ENCODE peak calls at places on chromosomes 6 and 20, in six cellular contexts. L is ovary, J is uterus, G is Peyer's patch, B is HCT116, F is heart left ventricle. R is an unnamed sample. For H3K9me3, the result is how much of the 10 kb centered on the place peaks cover.

GRCh38 chr20:64099880-64100565 is 7.3 kb downstream of the NPBWR2 start:
- DNase-seq in L (no peak), J (no peak), G (no peak), B (no peak), F (no peak), R (no peak)

GRCh38 chr20:50788045-50788867 is 6.6 kb upstream of the BCAS4 start:
- DNase-seq in L (peak), J (peak), G (no peak), B (peak), F (no peak), R (peak)

GRCh38 chr20:12999201-12999600 is 9.6 kb upstream of the SPTLC3 start:
- DNase-seq in L (no peak), J (no peak), G (no peak), B (no peak), F (no peak), R (no peak)

GRCh38 chr6:82138075-82138791 is 109.3 kb downstream of the IBTK start:
- DNase-seq in L (no peak), J (no peak), G (no peak), B (no peak), F (no peak), R (no peak)

GRCh38 chr20:18585134-18585533 is 2.7 kb upstream of the DTD1 start:
- DNase-seq in L (no peak), J (no peak), G (no peak), B (peak), F (no peak), R (no peak)

GRCh38 chr6:29011276-29011734 is 6.2 kb upstream of the ZNF311 start:
- DNase-seq in L (peak), J (peak), G (no peak), B (no peak), F (peak), R (peak)

GRCh38 chr6:53857318-53858094 is 62.7 kb downstream of the LRRC1 start:
- DNase-seq in L (no peak), J (no peak), G (no peak), B (no peak), F (no peak), R (no peak)

GRCh38 chr20:63538204-63539091 is 1.3 kb upstream of the PTK6 start:
- DNase-seq in L (no peak), J (no peak), G (peak), B (no peak), F (peak), R (no peak)

GRCh38 chr6:137218917-137219663 is at the start of gene IFNGR1:
- DNase-seq in L (peak), J (peak), G (peak), B (peak), F (peak), R (peak)

GRCh38 chr6:107132330-107132954 is 17.1 kb upstream of the BEND3 start:
- DNase-seq in L (peak), J (no peak), G (no peak), B (peak), F (no peak), R (no peak)

GRCh38 chr20:49306903-49307336 is 29.1 kb upstream of the ZNFX1 start:
- DNase-seq in L (no peak), J (no peak), G (peak), B (no peak), F (no peak), R (no peak)

GRCh38 chr20:51420111-51420510 is 122.4 kb downstream of the NFATC2 start:
- DNase-seq in L (no peak), J (no peak), G (no peak), B (no peak), F (no peak), R (no peak)

GRCh38 chr6:113970808-113971676 is at the start of gene HDAC2:
- DNase-seq in L (peak), J (peak), G (peak), B (peak), F (peak), R (peak)

GRCh38 chr20:36336204-36336603 is 30.1 kb downstream of the DLGAP4 start:
- DNase-seq in L (no peak), J (no peak), G (no peak), B (no peak), F (no peak), R (no peak)

GRCh38 chr6:149094156-149094555 is 223.4 kb upstream of the TAB2 start:
- DNase-seq in L (no peak), J (no peak), G (no peak), B (no peak), F (no peak), R (no peak)

GRCh38 chr20:51768759-51769517 is 748 bp upstream of the ATP9A start:
- DNase-seq in L (no peak), J (no peak), G (no peak), B (no peak), F (peak), R (no peak)

GRCh38 chr6:165010556-165011535 is 298.6 kb downstream of the C6orf118 start:
- DNase-seq in L (no peak), J (no peak), G (no peak), B (no peak), F (no peak), R (no peak)

GRCh38 chr6:7108196-7108963 is 619 bp downstream of the RREB1 start:
- DNase-seq in L (peak), J (peak), G (peak), B (no peak), F (peak), R (peak)

GRCh38 chr20:36435799-36436541 is 105.3 kb upstream of the MYL9 start:
- DNase-seq in L (peak), J (peak), G (peak), B (peak), F (peak), R (peak)

GRCh38 chr6:155228549-155229166 is 35.2 kb upstream of the CLDN20 start:
- DNase-seq in L (no peak), J (no peak), G (no peak), B (no peak), F (no peak), R (no peak)

GRCh38 chr20:58450259-58450658 is 61.2 kb downstream of the VAPB start:
- DNase-seq in L (no peak), J (no peak), G (no peak), B (no peak), F (no peak), R (no peak)

GRCh38 chr20:45500022-45500421 is 15.4 kb downstream of the SPINT3 start:
- DNase-seq in L (no peak), J (no peak), G (peak), B (no peak), F (no peak), R (no peak)

GRCh38 chr20:52226370-52226769 is 34.8 kb upstream of the ZFP64 start:
- DNase-seq in L (no peak), J (no peak), G (no peak), B (no peak), F (no peak), R (no peak)

GRCh38 chr6:37276916-37277509 is 19.1 kb upstream of the TMEM217 start:
- DNase-seq in L (no peak), J (no peak), G (no peak), B (no peak), F (no peak), R (no peak)

GRCh38 chr20:10668677-10669368 is 5.0 kb downstream of the JAG1 start:
- DNase-seq in L (no peak), J (no peak), G (no peak), B (no peak), F (no peak), R (no peak)

GRCh38 chr6:44057931-44058616 is 69.2 kb downstream of the MRPL14 start:
- DNase-seq in L (no peak), J (no peak), G (no peak), B (no peak), F (no peak), R (no peak)

GRCh38 chr20:51563597-51564332 is 21.2 kb upstream of the NFATC2 start:
- DNase-seq in L (peak), J (peak), G (peak), B (peak), F (peak), R (peak)

GRCh38 chr6:75377386-75377785 is 92.8 kb upstream of the TMEM30A start:
- DNase-seq in L (no peak), J (no peak), G (no peak), B (no peak), F (no peak), R (no peak)

DNA sequence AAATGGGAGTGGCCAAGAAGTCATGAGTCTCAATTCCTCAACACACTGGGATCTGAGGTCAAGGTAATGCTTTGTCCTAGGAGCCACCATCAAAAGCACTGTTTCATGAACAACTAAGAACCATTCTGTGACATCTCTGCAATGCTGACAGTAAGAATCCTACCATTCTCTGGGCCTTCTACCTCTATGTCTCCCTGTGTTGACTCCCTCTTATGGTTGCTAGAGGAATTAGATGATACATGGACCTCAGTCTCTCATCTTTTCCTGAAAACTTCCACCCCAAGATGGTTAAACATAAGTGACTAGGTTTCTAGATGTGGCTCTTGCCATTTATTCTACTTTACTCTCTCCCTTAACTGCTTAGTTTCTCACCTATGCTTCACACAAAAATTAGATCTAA is 9.1 kb downstream of the MTRF1L start:
- DNase-seq in L (no peak), J (no peak), G (no peak), B (peak), F (no peak), R (no peak)
- H3K27ac ChIP-seq in L (no peak), J (no peak), G (no peak), B (no peak), F (no peak), R (no peak)

DNA sequence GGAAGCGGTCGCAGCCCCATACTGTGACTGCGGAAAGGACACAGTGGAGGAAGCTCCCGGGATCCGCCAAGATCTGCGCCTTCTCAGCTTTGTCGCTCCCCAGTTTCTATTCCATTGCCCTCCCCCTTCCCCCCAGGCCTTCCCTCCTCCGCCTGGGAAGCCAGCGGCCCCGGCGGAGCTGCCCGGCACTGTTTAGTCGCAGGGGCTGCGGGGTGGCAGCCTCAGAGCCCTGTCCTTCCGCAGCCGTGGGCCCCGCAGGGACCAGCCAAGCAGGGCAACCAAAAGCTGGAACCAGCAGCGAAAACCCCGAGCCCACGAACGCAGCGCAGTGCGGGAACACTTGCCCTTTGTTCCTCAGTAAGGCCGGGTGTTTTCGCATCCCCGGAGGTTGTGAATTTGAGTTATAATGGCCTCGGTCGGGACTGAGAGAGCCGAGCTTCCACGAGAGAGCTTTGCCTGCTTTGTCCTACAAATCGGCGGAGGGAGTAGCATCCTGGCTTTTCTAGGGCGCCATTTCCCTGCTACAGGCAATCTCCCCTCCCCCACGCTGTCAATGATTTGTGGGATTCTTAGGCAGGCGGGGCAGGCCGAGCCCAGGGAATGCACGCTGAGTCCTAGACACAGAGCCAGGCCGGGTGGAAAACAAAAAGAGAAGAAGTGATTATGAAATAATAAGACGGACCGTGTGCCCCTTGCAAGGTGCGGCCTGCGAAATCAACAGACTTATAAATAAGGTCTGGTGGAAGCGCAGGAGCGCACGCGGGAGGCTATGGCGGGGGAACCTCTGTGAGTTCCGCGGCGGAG is 4.0 kb upstream of the TUBB2B start:
- DNase-seq in L (peak), J (peak), G (peak), B (no peak), F (peak), R (peak)
- TF ChIP-seq POLR2A in L (peak), J (peak), G (no peak), B (no peak), F (no peak), R (peak)

GRCh38 chr6:167568407-167569024 is 243.6 kb downstream of the TTLL2 start:
- DNase-seq in L (no peak), J (no peak), G (no peak), B (no peak), F (no peak), R (peak)

GRCh38 chr6:167570460-167571400 is 245.8 kb downstream of the TTLL2 start:
- DNase-seq in L (no peak), J (no peak), G (peak), B (no peak), F (no peak), R (peak)

GRCh38 chr6:167569879-167570278 is 245.0 kb downstream of the TTLL2 start:
- DNase-seq in L (no peak), J (no peak), G (no peak), B (no peak), F (no peak), R (peak)

GRCh38 chr6:167567142-167568033 is 242.5 kb downstream of the TTLL2 start:
- DNase-seq in L (no peak), J (no peak), G (peak), B (no peak), F (no peak), R (peak)

DNA sequence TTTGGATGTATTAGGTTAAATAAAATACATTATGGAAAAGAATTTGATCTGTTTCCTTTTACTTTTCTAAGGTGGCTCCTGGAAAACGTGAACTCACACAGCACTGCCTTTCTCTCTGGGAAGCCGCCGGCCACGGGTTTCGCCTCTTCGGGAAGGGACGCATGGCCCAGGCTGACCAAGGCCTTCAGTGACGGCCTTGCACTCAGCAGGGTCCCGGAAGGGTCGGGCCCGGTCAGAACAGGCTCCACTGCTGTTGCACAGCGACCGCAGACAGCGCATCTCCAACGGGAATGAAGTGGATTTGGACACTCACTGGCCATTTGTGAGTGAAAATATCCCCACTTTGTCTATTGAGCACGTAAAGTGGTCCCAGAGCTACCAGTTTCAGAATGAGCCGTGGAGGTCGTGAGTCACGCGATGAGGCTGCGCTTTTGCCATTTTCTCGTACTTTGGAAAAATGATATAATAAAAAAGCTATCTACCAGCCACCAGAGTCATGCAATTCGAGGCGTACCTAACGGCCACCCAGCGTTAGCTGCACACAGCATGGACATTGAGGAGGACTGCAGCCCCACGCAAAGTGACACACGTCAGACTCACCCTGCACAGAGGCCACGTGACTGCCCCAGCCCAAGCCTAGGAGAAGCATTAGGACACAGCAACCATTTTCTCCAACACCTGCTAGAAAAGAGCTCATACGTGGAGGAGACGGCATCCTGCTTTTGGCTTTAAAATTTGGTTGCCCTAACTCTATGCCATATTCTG is 244.3 kb downstream of the TTLL2 start:
- DNase-seq in L (no peak), J (no peak), G (no peak), B (no peak), F (no peak), R (peak)
- H3K9me3 ChIP-seq in L (under half), J (under half), G (under half), B (under half), F (under half), R (under half)

DNA sequence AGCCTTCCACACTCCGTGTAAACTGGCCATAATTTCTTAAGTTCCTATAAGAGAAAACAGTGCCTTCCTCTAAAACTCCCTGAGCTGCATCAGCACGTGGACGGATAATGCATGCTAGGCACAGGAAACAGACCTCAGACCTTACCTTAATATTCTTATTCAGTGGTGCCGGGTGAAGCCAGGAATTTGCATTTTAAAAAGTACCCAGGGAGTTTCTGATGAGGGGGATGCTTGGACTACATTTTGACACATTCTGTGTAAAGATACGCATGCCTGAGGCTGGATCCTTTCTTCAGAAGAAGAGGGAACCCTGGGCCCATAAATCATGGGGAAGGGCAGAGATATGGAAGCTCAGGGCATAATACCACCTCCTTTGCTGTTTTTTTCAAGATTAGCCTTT is 218.3 kb upstream of the SOX4 start:
- DNase-seq in L (no peak), J (no peak), G (no peak), B (no peak), F (no peak), R (no peak)
- H3K27ac ChIP-seq in L (no peak), J (no peak), G (no peak), B (no peak), F (no peak), R (no peak)

GRCh38 chr6:142946924-142947701 is 2.1 kb upstream of the HIVEP2 start:
- DNase-seq in L (peak), J (peak), G (peak), B (no peak), F (peak), R (peak)
- TF ChIP-seq POLR2A in L (peak), J (peak), G (peak), B (peak), F (no peak), R (no peak)

R was measured in sigmoid colon.